ENCODE peak calls at places on chromosomes 3 and 15, in four cellular contexts. C is ovary, Q is endothelial cell of umbilical vein, R is Peyer's patch. E is an unnamed sample.

GRCh38 chr3:184229424-184230080 is at the start of gene VWA5B2:
- DNase-seq in Q (peak; percentile 60), R (peak; percentile 62), C (peak; percentile 37), E (peak; percentile 79)

GRCh38 chr15:83320404-83320803 is 35.9 kb upstream of the BNC1 start:
- DNase-seq in R (no peak), C (no peak), Q (no peak), E (no peak)

GRCh38 chr3:13274125-13274873 is 145.8 kb downstream of the NUP210 start:
- DNase-seq in Q (no peak), C (no peak), R (no peak), E (peak; percentile 44)

GRCh38 chr15:42071717-42072116 is 22.6 kb downstream of the PLA2G4D start:
- DNase-seq in R (no peak), Q (no peak), C (no peak), E (no peak)

GRCh38 chr15:42226648-42227047 is 18.5 kb upstream of the VPS39 start:
- DNase-seq in C (no peak), R (no peak), Q (no peak), E (no peak)

GRCh38 chr15:40064231-40064894 is 25.4 kb upstream of the SRP14 start:
- DNase-seq in C (peak; percentile 7), Q (peak; percentile 51), R (peak; percentile 64), E (no peak)

GRCh38 chr3:142904639-142905441 is 16.0 kb upstream of the PCOLCE2 start:
- DNase-seq in R (no peak), C (no peak), Q (no peak), E (no peak)

GRCh38 chr15:73594109-73594508 is 39.1 kb downstream of the NPTN start:
- DNase-seq in C (no peak), R (no peak), Q (no peak), E (no peak)

GRCh38 chr3:113695426-113695817 is 1.0 kb downstream of the USF3 start:
- DNase-seq in Q (no peak), C (no peak), R (no peak), E (no peak)

GRCh38 chr3:109480014-109480413 is 142.7 kb upstream of the DPPA4 start:
- DNase-seq in Q (no peak), C (no peak), R (no peak), E (no peak)

GRCh38 chr3:104628185-104628789 is 738.4 kb upstream of the ALCAM start:
- DNase-seq in Q (peak; percentile 66), C (no peak), R (no peak), E (no peak)

GRCh38 chr3:112126501-112126900 is 6.5 kb downstream of the GCSAM start:
- DNase-seq in C (no peak), Q (peak; percentile 11), R (no peak), E (no peak)
- H3K27ac ChIP-seq in C (no peak overlapping the region), Q (no peak overlapping the region), R (no peak overlapping the region), E (no peak overlapping the region)

DNA sequence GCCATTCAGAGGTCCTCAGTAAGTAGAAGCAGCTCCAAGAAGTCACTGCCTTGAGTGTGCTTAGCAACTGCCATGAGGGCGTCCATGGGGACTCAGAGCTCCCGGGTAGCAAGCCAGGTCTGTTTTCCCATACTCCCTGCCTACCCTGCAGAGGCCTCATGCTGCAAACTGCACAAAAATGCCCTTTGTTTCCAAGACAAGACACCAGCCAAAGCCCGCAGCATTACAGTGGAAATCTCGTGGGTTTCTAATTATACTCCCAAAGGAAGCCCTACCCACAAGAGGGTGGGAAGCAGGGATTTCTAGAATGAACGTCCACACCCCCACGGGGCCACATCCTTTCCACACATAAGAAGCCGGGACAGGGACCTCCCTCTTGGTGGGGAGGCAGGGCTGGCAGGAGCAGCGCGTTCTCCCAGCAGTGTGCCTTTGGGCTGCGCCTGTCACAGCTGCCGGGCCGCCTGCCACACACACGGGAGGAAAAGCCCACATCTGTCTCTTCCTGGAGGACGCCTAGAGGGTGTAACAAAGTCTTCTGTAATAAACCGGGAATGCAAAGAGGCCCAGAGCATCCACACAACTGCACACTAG is 31.1 kb downstream of the FAM174B start:
- DNase-seq in R (no peak), Q (peak; percentile 56), C (no peak), E (no peak)
- TF ChIP-seq CTCF in R (no peak), Q (no peak), C (no peak), E (no peak)

GRCh38 chr3:51390600-51391074 is 448 bp upstream of the RBM15B start:
- DNase-seq in R (no peak), Q (no peak), C (no peak), E (no peak)

GRCh38 chr3:51392301-51393095 is 1.4 kb downstream of the RBM15B start:
- DNase-seq in R (no peak), Q (no peak), C (peak; percentile 52), E (no peak)

GRCh38 chr3:51390186-51390585 is 899 bp upstream of the RBM15B start:
- DNase-seq in C (no peak), Q (no peak), R (no peak), E (no peak)

GRCh38 chr3:51391566-51392300 is 648 bp downstream of the RBM15B start:
- DNase-seq in Q (peak; percentile 50), R (peak; percentile 30), C (peak; percentile 45), E (peak; percentile 46)

DNA sequence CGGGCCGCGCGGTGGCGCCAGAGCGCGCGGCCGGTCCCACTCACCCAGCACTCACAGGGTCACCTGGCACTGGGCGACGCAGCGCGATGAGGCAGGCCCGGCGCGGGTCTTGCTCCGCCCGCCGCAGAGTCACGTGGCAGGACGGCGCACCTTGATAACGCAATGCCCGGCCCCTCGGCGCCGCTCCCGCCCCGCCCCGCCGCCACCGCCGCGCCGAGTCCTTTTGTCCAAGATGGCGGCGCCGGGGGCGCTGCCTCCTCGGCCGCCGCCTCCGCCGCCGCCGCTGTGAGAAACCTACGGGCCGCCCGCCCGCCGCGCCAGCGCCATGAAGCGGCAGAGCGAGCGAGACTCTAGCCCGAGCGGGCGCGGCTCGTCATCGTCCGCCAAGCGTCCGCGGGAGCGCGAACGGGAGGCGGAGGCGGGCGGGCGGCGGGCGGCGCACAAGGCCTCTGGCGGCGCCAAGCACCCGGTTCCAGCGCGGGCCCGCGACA is at the start of gene RBM15B:
- DNase-seq in C (peak; percentile 98), Q (peak; percentile 96), R (peak; percentile 96), E (peak; percentile 97)
- H3K27ac ChIP-seq in C (peak within 1 kb of the TSS; percentile 88), Q (peak within 1 kb of the TSS; percentile 50), R (peak within 1 kb of the TSS; percentile 95), E (peak within 1 kb of the TSS; percentile 80)

DNA sequence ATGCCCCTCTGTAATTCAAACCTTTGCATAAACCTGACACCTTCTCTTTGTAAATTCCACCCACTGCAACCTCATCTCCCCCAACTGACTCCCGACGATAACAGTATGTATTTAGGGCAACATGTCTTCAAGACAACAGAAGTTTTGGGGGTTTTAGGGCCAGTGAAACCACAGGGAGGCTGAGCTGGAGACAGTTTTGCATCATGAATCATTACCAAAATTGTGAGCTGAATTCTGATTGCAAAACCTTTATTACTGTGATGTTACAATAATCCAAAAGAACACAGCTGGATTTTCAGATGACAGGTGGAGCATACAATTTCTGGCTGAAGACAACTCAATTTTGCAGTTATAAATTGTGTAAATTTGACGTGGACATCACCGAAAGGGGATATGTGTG is 281.3 kb upstream of the TTC14 start:
- DNase-seq in R (no peak), Q (no peak), C (no peak), E (no peak)
- TF ChIP-seq CTCF in R (no peak), Q (no peak), C (no peak), E (no peak)

GRCh38 chr3:158106773-158107461 is 697 bp upstream of the SHOX2 start:
- DNase-seq in R (no peak), Q (peak; percentile 35), C (no peak), E (no peak)
- H3K27ac ChIP-seq in R (no peak overlapping the region), Q (no peak overlapping the region), C (no peak overlapping the region), E (no peak overlapping the region)

GRCh38 chr3:127839099-127839498 is 16.8 kb upstream of the MGLL start:
- DNase-seq in Q (no peak), C (no peak), R (no peak), E (no peak)
- TF ChIP-seq CTCF in Q (no peak), C (no peak), R (no peak), E (no peak)

GRCh38 chr3:30456263-30456662 is 150.1 kb upstream of the TGFBR2 start:
- DNase-seq in R (no peak), Q (no peak), C (no peak), E (no peak)
- H3K27ac ChIP-seq in R (no peak overlapping the region), Q (no peak overlapping the region), C (no peak overlapping the region), E (no peak overlapping the region)